ENCODE peak calls at places on chromosome 11, in seven cellular contexts. G is fibroblast of the conjunctiva; W is lower leg skin; A is IMR-90; O is GM23338; U is choroid plexus epithelial cell; Z is CD4-positive, alpha-beta T cell. M is an unnamed sample.

GRCh38 chr11:75470681-75471080 is 37.7 kb upstream of the KLHL35 start:
- DNase-seq in Z (no peak), A (no peak), W (no peak), O (no peak), G (no peak), U (no peak), M (no peak)

GRCh38 chr11:130707217-130707616 is 209.1 kb downstream of the SNX19 start:
- DNase-seq in A (no peak), G (no peak), O (no peak), U (no peak), W (no peak), Z (no peak), M (no peak)

GRCh38 chr11:29120329-29120695 is 896.5 kb downstream of the KCNA4 start:
- DNase-seq in U (no peak), W (no peak), O (no peak), Z (no peak), A (no peak), G (no peak), M (no peak)

GRCh38 chr11:96050435-96051182 is 126.7 kb upstream of the MTMR2 start:
- DNase-seq in Z (no peak), G (peak; percentile 29), O (no peak), A (peak; percentile 86), W (no peak), U (peak; percentile 97), M (no peak)

GRCh38 chr11:75142714-75143419 is 8.0 kb upstream of the SLCO2B1 start:
- DNase-seq in A (peak; percentile 95), W (peak; percentile 76), U (peak; percentile 97), G (peak; percentile 85), Z (peak; percentile 66), O (peak; percentile 54), M (no peak)

GRCh38 chr11:10263929-10264328 is 30.1 kb downstream of the SBF2 start:
- DNase-seq in A (peak; percentile 85), W (no peak), Z (no peak), G (peak; percentile 5), U (peak; percentile 61), O (no peak), M (no peak)

GRCh38 chr11:64040684-64041267 is 5.0 kb downstream of the FLRT1 start:
- DNase-seq in Z (no peak), U (no peak), W (no peak), G (no peak), O (peak; percentile 74), A (no peak), M (peak; percentile 89)

GRCh38 chr11:10973416-10973815 is 115.6 kb upstream of the ZBED5 start:
- DNase-seq in O (no peak), Z (no peak), W (no peak), A (no peak), U (no peak), G (no peak), M (peak; percentile 35)

GRCh38 chr11:58067685-58068084 is 36.9 kb downstream of the OR6Q1 start:
- DNase-seq in A (peak; percentile 47), W (no peak), G (no peak), Z (no peak), O (no peak), U (no peak), M (no peak)

GRCh38 chr11:86761978-86762377 is 38.4 kb upstream of the PRSS23 start:
- DNase-seq in W (no peak), A (peak; percentile 72), Z (no peak), G (no peak), O (no peak), U (peak; percentile 51), M (no peak)

GRCh38 chr11:35418847-35419712 is at the start of gene SLC1A2:
- DNase-seq in G (no peak), U (peak; percentile 26), Z (no peak), O (peak; percentile 81), W (no peak), A (peak; percentile 19), M (peak; percentile 82)

GRCh38 chr11:65221026-65221425 is 39.3 kb downstream of the CAPN1 start:
- DNase-seq in O (no peak), W (no peak), G (no peak), A (no peak), Z (no peak), U (no peak), M (no peak)

GRCh38 chr11:95301497-95301896 is 70.5 kb upstream of the SESN3 start:
- DNase-seq in Z (no peak), G (no peak), W (no peak), U (no peak), O (no peak), A (no peak), M (no peak)

GRCh38 chr11:133945087-133945974 is 11.4 kb downstream of the IGSF9B start:
- DNase-seq in A (peak; percentile 14), Z (peak; percentile 86), U (no peak), O (no peak), W (no peak), G (no peak), M (no peak)

GRCh38 chr11:22688914-22689313 is 22.5 kb downstream of the GAS2 start:
- DNase-seq in U (no peak), G (no peak), A (no peak), O (no peak), W (no peak), Z (no peak), M (no peak)

GRCh38 chr11:62545437-62546243 is 966 bp downstream of the AHNAK start:
- DNase-seq in U (peak; percentile 93), Z (peak; percentile 76), W (peak; percentile 92), A (peak; percentile 93), G (peak; percentile 91), O (peak; percentile 83), M (peak; percentile 87)

GRCh38 chr11:35608502-35608901 is 9.8 kb upstream of the FJX1 start:
- DNase-seq in Z (no peak), G (no peak), W (no peak), A (no peak), U (no peak), O (peak; percentile 34), M (no peak)

GRCh38 chr11:130478204-130478701 is 29.8 kb downstream of the ADAMTS15 start:
- DNase-seq in O (no peak), U (peak; percentile 88), W (peak; percentile 73), G (peak; percentile 89), A (peak; percentile 95), Z (no peak), M (peak; percentile 16)

GRCh38 chr11:119680899-119681370 is 48.1 kb downstream of the NECTIN1 start:
- DNase-seq in W (peak; percentile 53), A (peak; percentile 7), Z (no peak), G (no peak), O (no peak), U (no peak), M (no peak)

GRCh38 chr11:74106125-74106524 is 64.7 kb downstream of the C2CD3 start:
- DNase-seq in Z (no peak), A (no peak), O (no peak), W (no peak), G (no peak), U (no peak), M (no peak)

GRCh38 chr11:10484461-10485180 is 29.6 kb downstream of the AMPD3 start:
- DNase-seq in U (no peak), Z (no peak), O (no peak), A (no peak), G (no peak), W (no peak), M (no peak)

GRCh38 chr11:10605941-10606381 is 37.5 kb upstream of the LYVE1 start:
- DNase-seq in Z (no peak), W (peak; percentile 36), A (peak; percentile 87), G (peak; percentile 43), U (peak; percentile 91), O (peak; percentile 55), M (peak; percentile 45)

GRCh38 chr11:76380161-76380976 is 563 bp downstream of the THAP12 start:
- DNase-seq in U (peak; percentile 18), A (peak; percentile 13), Z (peak; percentile 31), O (peak; percentile 50), G (no peak), W (no peak), M (no peak)

M was measured in neural progenitor cell.